ENCODE peak calls at places on chromosomes 6 and 20, in nine cellular contexts. E is RPMI8226; L is posterior cingulate gyrus; M is Calu3; B is ovary; X is iPS DF 6.9; D is naive B cell; G is activated gamma-delta T cell treated with Interleukin-2 at 50 U/mL for 16 hours; Q is activated naive CD8-positive, alpha-beta T cell treated with anti-CD3 and anti-CD28 coated beads, Interleukin-2, amount 50 U/mL, for 24 hours. H is an unnamed sample.

GRCh38 chr6:40714576-40715500 is 127.7 kb upstream of the LRFN2 start:
- DNase-seq in E (peak), L (no peak), M (peak), B (no peak), X (no peak), D (no peak), G (no peak), Q (no peak), H (peak)

GRCh38 chr20:57469418-57470211 is 55.3 kb downstream of the CTCFL start:
- DNase-seq in E (no peak), L (no peak), M (no peak), B (no peak), X (no peak), D (no peak), G (no peak), Q (no peak), H (no peak)

GRCh38 chr20:58743076-58743566 is 50.5 kb downstream of the NPEPL1 start:
- DNase-seq in E (no peak), L (no peak), M (no peak), B (no peak), X (no peak), D (no peak), G (no peak), Q (no peak), H (no peak)

GRCh38 chr20:5316188-5317158 is at the start of gene PROKR2:
- DNase-seq in E (peak), L (no peak), M (no peak), B (no peak), X (peak), D (no peak), G (no peak), Q (peak), H (no peak)

GRCh38 chr6:8027965-8028651 is 36.1 kb downstream of the BLOC1S5 start:
- DNase-seq in E (no peak), L (no peak), M (no peak), B (no peak), X (no peak), D (no peak), G (no peak), Q (no peak), H (no peak)

GRCh38 chr20:37804584-37805566 is 98.1 kb upstream of the VSTM2L start:
- DNase-seq in E (no peak), L (peak), M (no peak), B (no peak), X (no peak), D (peak), G (no peak), Q (peak), H (no peak)

GRCh38 chr20:45779011-45779915 is 12.4 kb downstream of the WFDC3 start:
- DNase-seq in E (peak), L (peak), M (peak), B (peak), X (no peak), D (no peak), G (no peak), Q (no peak), H (peak)

GRCh38 chr20:17570347-17571152 is 675 bp downstream of the DSTN start:
- DNase-seq in E (peak), L (peak), M (no peak), B (peak), X (no peak), D (no peak), G (no peak), Q (peak), H (peak)

GRCh38 chr6:33197431-33198048 is 2.9 kb downstream of the RXRB start:
- DNase-seq in E (peak), L (no peak), M (peak), B (no peak), X (no peak), D (peak), G (peak), Q (no peak), H (peak)

GRCh38 chr20:36653456-36653855 is 7.5 kb upstream of the SLA2 start:
- DNase-seq in E (no peak), L (no peak), M (no peak), B (no peak), X (no peak), D (no peak), G (no peak), Q (no peak), H (no peak)

GRCh38 chr20:38805958-38806854 is 709 bp downstream of the PPP1R16B start:
- DNase-seq in E (no peak), L (peak), M (peak), B (no peak), X (no peak), D (peak), G (peak), Q (peak), H (no peak)

GRCh38 chr6:91291071-91291470 is 704.2 kb upstream of the MAP3K7 start:
- DNase-seq in E (no peak), L (no peak), M (no peak), B (no peak), X (no peak), D (no peak), G (no peak), Q (no peak), H (no peak)

GRCh38 chr6:43774776-43775583 is 5.0 kb downstream of the VEGFA start:
- DNase-seq in E (peak), L (peak), M (peak), B (peak), X (no peak), D (peak), G (peak), Q (peak), H (peak)

GRCh38 chr20:10414982-10415650 is 18.9 kb downstream of the MKKS start:
- DNase-seq in E (no peak), L (no peak), M (no peak), B (no peak), X (no peak), D (no peak), G (no peak), Q (no peak), H (peak)

GRCh38 chr20:23585808-23586734 is 17.8 kb upstream of the CST9L start:
- DNase-seq in E (no peak), L (no peak), M (peak), B (no peak), X (no peak), D (no peak), G (no peak), Q (no peak), H (no peak)

GRCh38 chr20:48631114-48632016 is 196.4 kb downstream of the PREX1 start:
- DNase-seq in E (no peak), L (no peak), M (no peak), B (no peak), X (no peak), D (no peak), G (no peak), Q (no peak), H (no peak)

H was measured in LoVo.